ENCODE peak calls at places on chromosomes 2 and 18, in eight cellular contexts. Q is hepatocyte, X is HCT116, I is spleen, R is right atrium auricular region, H is mucosa of descending colon, A is cardiac fibroblast, T is astrocyte of the spinal cord. K is an unnamed sample.

GRCh38 chr2:206783718-206784117 is 18.3 kb downstream of the FASTKD2 start:
- DNase-seq in Q (no peak), X (no peak), I (no peak), R (no peak), H (no peak), A (peak), T (no peak), K (no peak)

GRCh38 chr18:12460874-12461273 is 53.1 kb downstream of the PRELID3A start:
- DNase-seq in Q (peak), X (no peak), I (peak), R (no peak), H (no peak), A (peak), T (peak), K (no peak)

GRCh38 chr18:49690307-49690706 is 123.0 kb downstream of the ACAA2 start:
- DNase-seq in Q (no peak), X (peak), I (no peak), R (no peak), H (no peak), A (peak), T (peak), K (no peak)

GRCh38 chr18:63439334-63439733 is 17.1 kb upstream of the VPS4B start:
- DNase-seq in Q (peak), X (peak), I (no peak), R (peak), H (no peak), A (peak), T (peak), K (no peak)

GRCh38 chr2:1210352-1210751 is 202.9 kb upstream of the TPO start:
- DNase-seq in Q (no peak), X (no peak), I (no peak), R (no peak), H (no peak), A (no peak), T (no peak), K (no peak)

GRCh38 chr2:64260817-64261216 is 116.6 kb upstream of the PELI1 start:
- DNase-seq in Q (no peak), X (no peak), I (peak), R (peak), H (peak), A (peak), T (no peak), K (no peak)

GRCh38 chr2:150916997-150917396 is 344.7 kb downstream of the RBM43 start:
- DNase-seq in Q (no peak), X (no peak), I (no peak), R (no peak), H (no peak), A (no peak), T (peak), K (no peak)

GRCh38 chr2:158723921-158724802 is 71.0 kb upstream of the DAPL1 start:
- DNase-seq in Q (peak), X (peak), I (no peak), R (no peak), H (no peak), A (no peak), T (no peak), K (no peak)

GRCh38 chr2:235793163-235793752 is 299.4 kb downstream of the AGAP1 start:
- DNase-seq in Q (peak), X (no peak), I (peak), R (no peak), H (no peak), A (peak), T (no peak), K (peak)

DNA sequence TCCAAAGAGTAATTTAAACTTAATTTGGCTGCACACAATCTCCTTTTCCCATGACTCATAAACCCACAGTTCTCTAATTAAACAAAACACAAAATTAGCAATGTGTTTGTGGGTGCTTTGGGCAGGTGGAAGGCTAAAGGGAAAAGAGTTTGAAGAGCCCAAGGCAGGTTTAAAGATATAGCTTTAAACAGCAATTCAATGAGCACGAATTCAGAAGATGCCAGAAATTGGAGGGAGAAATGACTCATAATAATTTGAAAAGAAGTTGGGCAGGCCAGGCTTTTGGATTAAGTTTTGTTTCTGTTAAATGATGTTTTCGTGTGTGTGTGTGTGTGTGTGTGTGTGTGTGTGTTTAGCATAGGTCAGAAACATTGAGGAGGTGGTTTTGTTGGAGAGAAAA is 594.8 kb upstream of the ZEB2 start:
- DNase-seq in Q (no peak), X (no peak), I (no peak), R (no peak), H (no peak), A (peak), T (peak), K (no peak)
- TF ChIP-seq CTCF in Q (no peak), X (no peak), I (no peak), R (no peak), H (no peak), A (no peak), T (no peak), K (no peak)

DNA sequence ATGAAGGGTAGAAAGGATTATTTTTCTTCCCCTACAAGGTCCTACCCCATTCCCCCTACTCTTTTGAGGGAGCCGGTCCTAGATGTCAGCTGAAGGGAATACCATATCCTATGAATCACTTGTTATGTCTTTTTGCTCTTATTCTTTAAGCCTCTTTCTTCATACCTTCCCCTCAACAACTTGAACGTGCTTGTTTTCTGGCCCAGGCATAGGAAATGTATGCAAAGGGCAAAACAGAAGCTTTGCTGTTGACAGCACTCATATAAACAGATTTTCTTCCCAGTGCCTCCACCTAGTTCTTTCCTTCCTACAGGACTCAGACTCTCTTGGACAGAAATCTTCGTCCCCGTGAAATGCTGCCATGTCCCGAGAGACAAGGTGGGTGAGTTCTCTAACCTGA is 64.6 kb downstream of the TMEM17 start:
- DNase-seq in Q (no peak), X (no peak), I (no peak), R (no peak), H (no peak), A (no peak), T (no peak), K (no peak)
- TF ChIP-seq CTCF in Q (no peak), X (no peak), I (no peak), R (no peak), H (no peak), A (no peak), T (no peak), K (no peak)

GRCh38 chr2:15448242-15448839 is 112.8 kb downstream of the NBAS start:
- DNase-seq in Q (no peak), X (no peak), I (no peak), R (no peak), H (no peak), A (no peak), T (no peak), K (no peak)
- TF ChIP-seq CTCF in Q (no peak), X (no peak), I (no peak), R (no peak), H (no peak), A (no peak), T (no peak), K (no peak)

GRCh38 chr2:3462493-3463104 is 56.7 kb downstream of the ADI1 start:
- DNase-seq in Q (no peak), X (no peak), I (peak), R (no peak), H (no peak), A (no peak), T (no peak), K (no peak)
- TF ChIP-seq CTCF in Q (no peak), X (no peak), I (no peak), R (peak), H (no peak), A (no peak), T (no peak), K (peak)

K was measured in osteocyte.